ENCODE peak calls at places on chromosomes 7 and 10, in seven cellular contexts. S is sciatic nerve; A is stimulated activated CD8-positive, alpha-beta memory T cell treated with anti-CD3 and anti-CD28 coated beads, Interleukin-2, amount 100 ng/mL, for 48 hours; Z is activated CD8-positive, alpha-beta memory T cell treated with anti-CD3 and anti-CD28 coated beads for 24 hours; I is astrocyte of the spinal cord; Q is 8988T; E is brain microvascular endothelial cell. R is an unnamed sample.

GRCh38 chr10:127259385-127259784 is 63.0 kb upstream of the INSYN2A start:
- DNase-seq in Q (no peak), A (no peak), I (no peak), E (no peak), S (no peak), Z (no peak), R (peak; percentile 70)

GRCh38 chr10:71833451-71834342 is 17.4 kb downstream of the PSAP start:
- DNase-seq in Q (no peak), S (no peak), A (no peak), E (no peak), Z (no peak), I (no peak), R (peak; percentile 70)

GRCh38 chr10:93299606-93300353 is 182.4 kb downstream of the MYOF start:
- DNase-seq in Q (no peak), S (no peak), Z (no peak), I (peak; percentile 50), E (no peak), A (no peak), R (no peak)

GRCh38 chr10:29771376-29771775 is 136.6 kb upstream of the SVIL start:
- DNase-seq in I (no peak), Z (no peak), A (no peak), S (no peak), Q (no peak), E (no peak), R (no peak)

GRCh38 chr7:74223711-74224510 is 14.1 kb downstream of the LAT2 start:
- DNase-seq in S (no peak), I (no peak), Q (no peak), Z (no peak), E (no peak), A (no peak), R (no peak)

GRCh38 chr7:22578048-22578770 is 78.2 kb upstream of the STEAP1B start:
- DNase-seq in Z (no peak), S (no peak), A (no peak), Q (no peak), I (peak; percentile 78), E (peak; percentile 59), R (no peak)

GRCh38 chr10:22427890-22428571 is 82.7 kb downstream of the SPAG6 start:
- DNase-seq in Q (no peak), I (peak; percentile 88), E (peak; percentile 55), A (no peak), S (no peak), Z (no peak), R (no peak)

GRCh38 chr7:129373651-129374428 is 60.4 kb upstream of the STRIP2 start:
- DNase-seq in S (no peak), I (no peak), Q (no peak), Z (no peak), E (no peak), A (no peak), R (no peak)

GRCh38 chr10:74071151-74071550 is 73.2 kb downstream of the VCL start:
- DNase-seq in I (peak; percentile 81), Q (no peak), A (no peak), S (no peak), E (peak; percentile 72), Z (no peak), R (no peak)

GRCh38 chr10:116741391-116742351 is 695 bp downstream of the HSPA12A start:
- DNase-seq in Z (no peak), E (no peak), S (no peak), I (no peak), A (no peak), Q (peak; percentile 49), R (no peak)

GRCh38 chr10:71581376-71581775 is 138.2 kb downstream of the C10orf105 start:
- DNase-seq in Q (no peak), E (no peak), I (no peak), A (no peak), Z (no peak), S (no peak), R (no peak)